ENCODE peak calls at places on chromosomes 11 and 22, in five cellular contexts. Y is activated naive CD4-positive, alpha-beta T cell; O is activated CD4-positive, alpha-beta T cell treated with anti-CD3 and anti-CD28 coated beads, Interleukin-2, amount 50 U/mL, for 48 hours; F is T-helper 1 cell; Z is RKO. T is an unnamed sample.

GRCh38 chr22:31210830-31211503 is 1.1 kb upstream of the LIMK2 start:
- DNase-seq in Y (no peak), O (peak; percentile 20), F (no peak), Z (no peak), T (no peak)

GRCh38 chr11:8242480-8243280 is 21.0 kb downstream of the LMO1 start:
- DNase-seq in Y (no peak), O (no peak), F (no peak), Z (no peak), T (no peak)

GRCh38 chr11:111426615-111427014 is 47.5 kb upstream of the POU2AF1 start:
- DNase-seq in Y (no peak), O (no peak), F (no peak), Z (no peak), T (no peak)

GRCh38 chr11:111540114-111540920 is at the start of gene LAYN:
- DNase-seq in Y (no peak), O (no peak), F (peak; percentile 7), Z (no peak), T (no peak)

GRCh38 chr22:28259774-28260173 is 340.7 kb upstream of the PITPNB start:
- DNase-seq in Y (no peak), O (no peak), F (no peak), Z (no peak), T (no peak)

GRCh38 chr22:47990486-47990885 is 1228.0 kb downstream of the TBC1D22A start:
- DNase-seq in Y (no peak), O (no peak), F (no peak), Z (no peak), T (no peak)

GRCh38 chr22:38652858-38653257 is 3.3 kb downstream of the FAM227A start:
- DNase-seq in Y (no peak), O (no peak), F (no peak), Z (no peak), T (no peak)

GRCh38 chr11:65793144-65793581 is 6.3 kb downstream of the OVOL1 start:
- DNase-seq in Y (no peak), O (no peak), F (no peak), Z (no peak), T (peak; percentile 25)

GRCh38 chr11:69950120-69950519 is 128.0 kb upstream of the ANO1 start:
- DNase-seq in Y (no peak), O (peak; percentile 37), F (no peak), Z (no peak), T (no peak)

GRCh38 chr22:41772645-41773044 is 27.8 kb upstream of the CCDC134 start:
- DNase-seq in Y (no peak), O (no peak), F (no peak), Z (no peak), T (no peak)

GRCh38 chr22:50665738-50666137 is 6.9 kb upstream of the SHANK3 start:
- DNase-seq in Y (no peak), O (no peak), F (no peak), Z (no peak), T (no peak)

GRCh38 chr11:72618801-72619200 is 55.4 kb downstream of the PDE2A start:
- DNase-seq in Y (no peak), O (no peak), F (no peak), Z (no peak), T (no peak)

GRCh38 chr11:133238455-133238854 is 293.8 kb downstream of the OPCML start:
- DNase-seq in Y (no peak), O (no peak), F (no peak), Z (no peak), T (no peak)

GRCh38 chr11:98411777-98412176 is 609.0 kb upstream of the CNTN5 start:
- DNase-seq in Y (no peak), O (no peak), F (no peak), Z (no peak), T (no peak)

GRCh38 chr11:106840993-106841392 is 177.3 kb downstream of the GUCY1A2 start:
- DNase-seq in Y (no peak), O (no peak), F (no peak), Z (no peak), T (no peak)

GRCh38 chr22:24165673-24166072 is 15.6 kb upstream of the SUSD2 start:
- DNase-seq in Y (no peak), O (no peak), F (no peak), Z (no peak), T (no peak)

GRCh38 chr22:49519117-49519737 is 308.4 kb downstream of the BRD1 start:
- DNase-seq in Y (no peak), O (no peak), F (no peak), Z (no peak), T (no peak)

GRCh38 chr11:118785362-118785761 is 5.6 kb downstream of the DDX6 start:
- DNase-seq in Y (no peak), O (peak; percentile 13), F (no peak), Z (peak; percentile 33), T (no peak)

GRCh38 chr11:2750601-2751522 is 51.1 kb upstream of the KCNQ1OT1 start:
- DNase-seq in Y (no peak), O (no peak), F (no peak), Z (no peak), T (no peak)

GRCh38 chr11:122721964-122722266 is 66.4 kb downstream of the UBASH3B start:
- DNase-seq in Y (no peak), O (no peak), F (no peak), Z (no peak), T (no peak)

GRCh38 chr11:133081730-133082452 is 450.4 kb downstream of the OPCML start:
- DNase-seq in Y (no peak), O (no peak), F (no peak), Z (no peak), T (no peak)

GRCh38 chr22:32248276-32248675 is 6.9 kb downstream of the SLC5A4 start:
- DNase-seq in Y (no peak), O (no peak), F (no peak), Z (no peak), T (no peak)

GRCh38 chr22:49746065-49746464 is 81.6 kb downstream of the BRD1 start:
- DNase-seq in Y (no peak), O (no peak), F (no peak), Z (no peak), T (no peak)

GRCh38 chr11:13315517-13316432 is 38.2 kb downstream of the BMAL1 start:
- DNase-seq in Y (no peak), O (no peak), F (no peak), Z (no peak), T (no peak)

GRCh38 chr11:60367896-60368295 is 10.4 kb upstream of the MS4A7 start:
- DNase-seq in Y (no peak), O (no peak), F (no peak), Z (no peak), T (no peak)

GRCh38 chr11:103994111-103994510 is 42.3 kb upstream of the DDI1 start:
- DNase-seq in Y (no peak), O (no peak), F (no peak), Z (no peak), T (no peak)

GRCh38 chr11:279966-280761 is 2.0 kb downstream of the NLRP6 start:
- DNase-seq in Y (no peak), O (no peak), F (peak; percentile 56), Z (no peak), T (no peak)

GRCh38 chr22:50304528-50305392 is 2.7 kb downstream of the PLXNB2 start:
- DNase-seq in Y (no peak), O (no peak), F (no peak), Z (no peak), T (no peak)

GRCh38 chr11:61834278-61835004 is 6.3 kb downstream of the FADS2 start:
- DNase-seq in Y (no peak), O (peak; percentile 29), F (no peak), Z (no peak), T (peak; percentile 29)